ENCODE peak calls at places on chromosomes 5 and 9, in five cellular contexts. One of them, this sample, is unnamed.

GRCh38 chr5:150609843-150610584 is 30.4 kb upstream of the SYNPO start:
- DNase-seq in stimulated activated CD8-positive, alpha-beta memory T cell treated with anti-CD3 and anti-CD28 coated beads, Interleukin-2, amount 100 ng/mL, for 48 hours: no peak
- DNase-seq in AG08395: no peak
- DNase-seq in activated T-helper 1 cell treated with Interleukin-2 at 50 U/mL for 16 hours: no peak
- DNase-seq in iris pigment epithelial cell: no peak
- DNase-seq in this sample: no peak

GRCh38 chr9:129437626-129438323 is 183.1 kb downstream of the C9orf50 start:
- DNase-seq in stimulated activated CD8-positive, alpha-beta memory T cell treated with anti-CD3 and anti-CD28 coated beads, Interleukin-2, amount 100 ng/mL, for 48 hours: no peak
- DNase-seq in AG08395: no peak
- DNase-seq in activated T-helper 1 cell treated with Interleukin-2 at 50 U/mL for 16 hours: no peak
- DNase-seq in iris pigment epithelial cell: no peak
- DNase-seq in this sample: no peak

GRCh38 chr5:14467886-14468285 is 113.7 kb upstream of the OTULINL start:
- DNase-seq in stimulated activated CD8-positive, alpha-beta memory T cell treated with anti-CD3 and anti-CD28 coated beads, Interleukin-2, amount 100 ng/mL, for 48 hours: no peak
- DNase-seq in AG08395: no peak
- DNase-seq in activated T-helper 1 cell treated with Interleukin-2 at 50 U/mL for 16 hours: no peak
- DNase-seq in iris pigment epithelial cell: no peak
- DNase-seq in this sample: no peak

GRCh38 chr9:91036826-91037510 is 235.3 kb downstream of the SYK start:
- DNase-seq in stimulated activated CD8-positive, alpha-beta memory T cell treated with anti-CD3 and anti-CD28 coated beads, Interleukin-2, amount 100 ng/mL, for 48 hours: peak
- DNase-seq in AG08395: peak
- DNase-seq in activated T-helper 1 cell treated with Interleukin-2 at 50 U/mL for 16 hours: peak
- DNase-seq in iris pigment epithelial cell: peak
- DNase-seq in this sample: peak

GRCh38 chr5:113760486-113760885 is 247.0 kb downstream of the YTHDC2 start:
- DNase-seq in stimulated activated CD8-positive, alpha-beta memory T cell treated with anti-CD3 and anti-CD28 coated beads, Interleukin-2, amount 100 ng/mL, for 48 hours: no peak
- DNase-seq in AG08395: no peak
- DNase-seq in activated T-helper 1 cell treated with Interleukin-2 at 50 U/mL for 16 hours: no peak
- DNase-seq in iris pigment epithelial cell: peak
- DNase-seq in this sample: no peak

GRCh38 chr5:149118463-149118862 is 22.8 kb upstream of the ABLIM3 start:
- DNase-seq in stimulated activated CD8-positive, alpha-beta memory T cell treated with anti-CD3 and anti-CD28 coated beads, Interleukin-2, amount 100 ng/mL, for 48 hours: no peak
- DNase-seq in AG08395: no peak
- DNase-seq in activated T-helper 1 cell treated with Interleukin-2 at 50 U/mL for 16 hours: no peak
- DNase-seq in iris pigment epithelial cell: no peak
- DNase-seq in this sample: no peak

GRCh38 chr9:27787941-27788340 is 214.7 kb upstream of the C9orf72 start:
- DNase-seq in stimulated activated CD8-positive, alpha-beta memory T cell treated with anti-CD3 and anti-CD28 coated beads, Interleukin-2, amount 100 ng/mL, for 48 hours: no peak
- DNase-seq in AG08395: no peak
- DNase-seq in activated T-helper 1 cell treated with Interleukin-2 at 50 U/mL for 16 hours: no peak
- DNase-seq in iris pigment epithelial cell: peak
- DNase-seq in this sample: no peak

GRCh38 chr9:34589656-34590375 is at the start of gene CNTFR:
- DNase-seq in stimulated activated CD8-positive, alpha-beta memory T cell treated with anti-CD3 and anti-CD28 coated beads, Interleukin-2, amount 100 ng/mL, for 48 hours: no peak
- DNase-seq in AG08395: no peak
- DNase-seq in activated T-helper 1 cell treated with Interleukin-2 at 50 U/mL for 16 hours: no peak
- DNase-seq in iris pigment epithelial cell: no peak
- DNase-seq in this sample: no peak

This sample was measured in SW 1271.